ENCODE peak calls at places on chromosomes 12 and 14, in nine cellular contexts. One of them, this sample, is unnamed.

GRCh38 chr12:4439736-4440135 is 5.9 kb downstream of the FGF6 start:
- DNase-seq in spleen: no peak
- DNase-seq in aorta: no peak
- DNase-seq in GM23338: no peak
- DNase-seq in mammary epithelial cell: no peak
- DNase-seq in foreskin fibroblast: no peak
- DNase-seq in mesendoderm: no peak
- DNase-seq in CD4-positive, CD25-positive, alpha-beta regulatory T cell: no peak
- DNase-seq in left ventricle myocardium inferior: no peak
- DNase-seq in this sample: no peak

GRCh38 chr12:78018939-78019338 is 188.2 kb downstream of the NAV3 start:
- DNase-seq in spleen: no peak
- DNase-seq in aorta: no peak
- DNase-seq in GM23338: no peak
- DNase-seq in mesendoderm: no peak
- DNase-seq in mammary epithelial cell: no peak
- DNase-seq in CD4-positive, CD25-positive, alpha-beta regulatory T cell: no peak
- DNase-seq in left ventricle myocardium inferior: no peak
- DNase-seq in foreskin fibroblast: no peak
- DNase-seq in this sample: no peak

GRCh38 chr12:103093499-103094106 is 136.1 kb downstream of the ASCL1 start:
- DNase-seq in spleen: no peak
- DNase-seq in mammary epithelial cell: no peak
- DNase-seq in foreskin fibroblast: no peak
- DNase-seq in GM23338: peak
- DNase-seq in left ventricle myocardium inferior: no peak
- DNase-seq in aorta: no peak
- DNase-seq in CD4-positive, CD25-positive, alpha-beta regulatory T cell: no peak
- DNase-seq in mesendoderm: peak
- DNase-seq in this sample: no peak

GRCh38 chr14:77407158-77407557 is 16.2 kb downstream of the NOXRED1 start:
- DNase-seq in foreskin fibroblast: no peak
- DNase-seq in mammary epithelial cell: no peak
- DNase-seq in CD4-positive, CD25-positive, alpha-beta regulatory T cell: no peak
- DNase-seq in GM23338: no peak
- DNase-seq in left ventricle myocardium inferior: no peak
- DNase-seq in aorta: no peak
- DNase-seq in mesendoderm: no peak
- DNase-seq in spleen: no peak
- DNase-seq in this sample: no peak

GRCh38 chr14:85439696-85440328 is 90.1 kb upstream of the FLRT2 start:
- DNase-seq in GM23338: no peak
- DNase-seq in foreskin fibroblast: peak
- DNase-seq in mammary epithelial cell: peak
- DNase-seq in left ventricle myocardium inferior: no peak
- DNase-seq in spleen: no peak
- DNase-seq in aorta: no peak
- DNase-seq in CD4-positive, CD25-positive, alpha-beta regulatory T cell: no peak
- DNase-seq in mesendoderm: peak
- DNase-seq in this sample: no peak

GRCh38 chr14:38209572-38210159 is 2.0 kb downstream of the SSTR1 start:
- DNase-seq in CD4-positive, CD25-positive, alpha-beta regulatory T cell: no peak
- DNase-seq in aorta: no peak
- DNase-seq in mammary epithelial cell: no peak
- DNase-seq in foreskin fibroblast: peak
- DNase-seq in spleen: no peak
- DNase-seq in left ventricle myocardium inferior: no peak
- DNase-seq in mesendoderm: no peak
- DNase-seq in GM23338: peak
- DNase-seq in this sample: peak

GRCh38 chr14:91327201-91327600 is 82.7 kb upstream of the GPR68 start:
- DNase-seq in mammary epithelial cell: no peak
- DNase-seq in CD4-positive, CD25-positive, alpha-beta regulatory T cell: no peak
- DNase-seq in left ventricle myocardium inferior: no peak
- DNase-seq in spleen: peak
- DNase-seq in mesendoderm: no peak
- DNase-seq in aorta: no peak
- DNase-seq in GM23338: no peak
- DNase-seq in foreskin fibroblast: no peak
- DNase-seq in this sample: no peak

GRCh38 chr12:78888583-78888982 is 24.0 kb downstream of the SYT1 start:
- DNase-seq in GM23338: peak
- DNase-seq in aorta: no peak
- DNase-seq in CD4-positive, CD25-positive, alpha-beta regulatory T cell: no peak
- DNase-seq in spleen: no peak
- DNase-seq in foreskin fibroblast: no peak
- DNase-seq in mammary epithelial cell: no peak
- DNase-seq in left ventricle myocardium inferior: no peak
- DNase-seq in mesendoderm: peak
- DNase-seq in this sample: no peak

GRCh38 chr14:25150934-25151790 is 101.2 kb upstream of the STXBP6 start:
- DNase-seq in mesendoderm: peak
- DNase-seq in spleen: no peak
- DNase-seq in CD4-positive, CD25-positive, alpha-beta regulatory T cell: peak
- DNase-seq in mammary epithelial cell: peak
- DNase-seq in GM23338: peak
- DNase-seq in foreskin fibroblast: peak
- DNase-seq in left ventricle myocardium inferior: no peak
- DNase-seq in aorta: no peak
- DNase-seq in this sample: no peak

GRCh38 chr14:91250912-91251311 is 6.4 kb upstream of the GPR68 start:
- DNase-seq in mesendoderm: no peak
- DNase-seq in CD4-positive, CD25-positive, alpha-beta regulatory T cell: no peak
- DNase-seq in foreskin fibroblast: peak
- DNase-seq in left ventricle myocardium inferior: no peak
- DNase-seq in spleen: no peak
- DNase-seq in aorta: no peak
- DNase-seq in mammary epithelial cell: no peak
- DNase-seq in GM23338: no peak
- DNase-seq in this sample: peak

GRCh38 chr12:119659289-119659897 is 8.5 kb upstream of the PRKAB1 start:
- DNase-seq in mammary epithelial cell: peak
- DNase-seq in foreskin fibroblast: peak
- DNase-seq in aorta: no peak
- DNase-seq in left ventricle myocardium inferior: no peak
- DNase-seq in spleen: no peak
- DNase-seq in mesendoderm: no peak
- DNase-seq in CD4-positive, CD25-positive, alpha-beta regulatory T cell: peak
- DNase-seq in GM23338: peak
- DNase-seq in this sample: no peak

GRCh38 chr12:104680506-104680905 is 223.8 kb downstream of the CHST11 start:
- DNase-seq in mammary epithelial cell: no peak
- DNase-seq in CD4-positive, CD25-positive, alpha-beta regulatory T cell: no peak
- DNase-seq in left ventricle myocardium inferior: no peak
- DNase-seq in foreskin fibroblast: no peak
- DNase-seq in mesendoderm: no peak
- DNase-seq in GM23338: no peak
- DNase-seq in aorta: no peak
- DNase-seq in spleen: no peak
- DNase-seq in this sample: no peak

GRCh38 chr14:60658909-60659585 is 9.8 kb upstream of the SIX1 start:
- DNase-seq in mesendoderm: no peak
- DNase-seq in aorta: no peak
- DNase-seq in CD4-positive, CD25-positive, alpha-beta regulatory T cell: no peak
- DNase-seq in foreskin fibroblast: peak
- DNase-seq in GM23338: no peak
- DNase-seq in mammary epithelial cell: no peak
- DNase-seq in spleen: no peak
- DNase-seq in left ventricle myocardium inferior: no peak
- DNase-seq in this sample: no peak

GRCh38 chr14:60656755-60657608 is 7.7 kb upstream of the SIX1 start:
- DNase-seq in left ventricle myocardium inferior: no peak
- DNase-seq in foreskin fibroblast: peak
- DNase-seq in GM23338: peak
- DNase-seq in mesendoderm: peak
- DNase-seq in spleen: peak
- DNase-seq in mammary epithelial cell: peak
- DNase-seq in CD4-positive, CD25-positive, alpha-beta regulatory T cell: no peak
- DNase-seq in aorta: peak
- DNase-seq in this sample: peak

GRCh38 chr14:60655898-60656754 is 6.8 kb upstream of the SIX1 start:
- DNase-seq in mammary epithelial cell: no peak
- DNase-seq in left ventricle myocardium inferior: no peak
- DNase-seq in CD4-positive, CD25-positive, alpha-beta regulatory T cell: no peak
- DNase-seq in GM23338: peak
- DNase-seq in spleen: no peak
- DNase-seq in foreskin fibroblast: no peak
- DNase-seq in aorta: no peak
- DNase-seq in mesendoderm: peak
- DNase-seq in this sample: no peak

GRCh38 chr14:60657609-60657983 is 8.3 kb upstream of the SIX1 start:
- DNase-seq in mesendoderm: peak
- DNase-seq in left ventricle myocardium inferior: no peak
- DNase-seq in GM23338: peak
- DNase-seq in spleen: no peak
- DNase-seq in mammary epithelial cell: no peak
- DNase-seq in aorta: no peak
- DNase-seq in CD4-positive, CD25-positive, alpha-beta regulatory T cell: no peak
- DNase-seq in foreskin fibroblast: peak
- DNase-seq in this sample: no peak

GRCh38 chr14:60658116-60658515 is 8.8 kb upstream of the SIX1 start:
- DNase-seq in GM23338: peak
- DNase-seq in mesendoderm: peak
- DNase-seq in spleen: no peak
- DNase-seq in CD4-positive, CD25-positive, alpha-beta regulatory T cell: no peak
- DNase-seq in foreskin fibroblast: no peak
- DNase-seq in mammary epithelial cell: no peak
- DNase-seq in left ventricle myocardium inferior: no peak
- DNase-seq in aorta: no peak
- DNase-seq in this sample: no peak
- H3K4me3 ChIP-seq in GM23338: peak
- H3K4me3 ChIP-seq in mesendoderm: no peak
- H3K4me3 ChIP-seq in spleen: peak
- H3K4me3 ChIP-seq in CD4-positive, CD25-positive, alpha-beta regulatory T cell: no peak
- H3K4me3 ChIP-seq in foreskin fibroblast: peak
- H3K4me3 ChIP-seq in mammary epithelial cell: no peak
- H3K4me3 ChIP-seq in left ventricle myocardium inferior: peak
- H3K4me3 ChIP-seq in aorta: no peak
- H3K4me3 ChIP-seq in this sample: peak

GRCh38 chr12:76786986-76787385 is 23.1 kb downstream of the ZDHHC17 start:
- DNase-seq in aorta: no peak
- DNase-seq in mammary epithelial cell: no peak
- DNase-seq in foreskin fibroblast: no peak
- DNase-seq in left ventricle myocardium inferior: no peak
- DNase-seq in GM23338: no peak
- DNase-seq in mesendoderm: no peak
- DNase-seq in CD4-positive, CD25-positive, alpha-beta regulatory T cell: no peak
- DNase-seq in spleen: no peak
- DNase-seq in this sample: no peak

GRCh38 chr12:76784600-76785051 is 20.7 kb downstream of the ZDHHC17 start:
- DNase-seq in left ventricle myocardium inferior: no peak
- DNase-seq in foreskin fibroblast: peak
- DNase-seq in CD4-positive, CD25-positive, alpha-beta regulatory T cell: no peak
- DNase-seq in GM23338: no peak
- DNase-seq in spleen: no peak
- DNase-seq in aorta: no peak
- DNase-seq in mesendoderm: peak
- DNase-seq in mammary epithelial cell: peak
- DNase-seq in this sample: no peak

GRCh38 chr12:76782440-76782996 is 18.6 kb downstream of the ZDHHC17 start:
- DNase-seq in mammary epithelial cell: no peak
- DNase-seq in GM23338: no peak
- DNase-seq in CD4-positive, CD25-positive, alpha-beta regulatory T cell: no peak
- DNase-seq in spleen: no peak
- DNase-seq in foreskin fibroblast: no peak
- DNase-seq in mesendoderm: peak
- DNase-seq in left ventricle myocardium inferior: no peak
- DNase-seq in aorta: no peak
- DNase-seq in this sample: no peak

GRCh38 chr12:76787689-76788088 is 23.8 kb downstream of the ZDHHC17 start:
- DNase-seq in aorta: no peak
- DNase-seq in spleen: no peak
- DNase-seq in foreskin fibroblast: no peak
- DNase-seq in mammary epithelial cell: no peak
- DNase-seq in left ventricle myocardium inferior: no peak
- DNase-seq in CD4-positive, CD25-positive, alpha-beta regulatory T cell: no peak
- DNase-seq in mesendoderm: no peak
- DNase-seq in GM23338: no peak
- DNase-seq in this sample: no peak

DNA sequence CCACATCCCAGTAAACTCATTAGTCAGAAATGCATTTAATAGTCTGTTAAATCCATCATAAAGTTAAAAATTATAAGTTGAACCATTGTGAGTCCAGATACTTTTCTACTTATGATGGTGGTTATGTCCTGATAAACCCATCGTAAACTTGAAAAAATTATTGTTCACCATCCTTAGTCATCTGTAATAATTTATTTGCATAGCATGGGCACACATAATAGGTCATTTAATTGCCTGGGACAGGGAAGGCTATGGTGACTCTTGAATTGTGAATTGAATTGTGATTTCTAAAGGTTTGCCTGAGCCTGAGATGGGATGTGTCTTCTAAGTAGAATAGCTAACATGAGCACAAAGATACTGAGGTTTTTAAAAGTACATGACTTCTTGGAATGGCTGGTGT is 21.5 kb downstream of the ZDHHC17 start:
- DNase-seq in left ventricle myocardium inferior: no peak
- DNase-seq in mammary epithelial cell: no peak
- DNase-seq in CD4-positive, CD25-positive, alpha-beta regulatory T cell: no peak
- DNase-seq in aorta: no peak
- DNase-seq in foreskin fibroblast: no peak
- DNase-seq in mesendoderm: no peak
- DNase-seq in GM23338: no peak
- DNase-seq in spleen: no peak
- DNase-seq in this sample: no peak
- H3K4me3 ChIP-seq in left ventricle myocardium inferior: no peak
- H3K4me3 ChIP-seq in mammary epithelial cell: no peak
- H3K4me3 ChIP-seq in CD4-positive, CD25-positive, alpha-beta regulatory T cell: no peak
- H3K4me3 ChIP-seq in aorta: no peak
- H3K4me3 ChIP-seq in foreskin fibroblast: no peak
- H3K4me3 ChIP-seq in mesendoderm: no peak
- H3K4me3 ChIP-seq in GM23338: no peak
- H3K4me3 ChIP-seq in spleen: no peak
- H3K4me3 ChIP-seq in this sample: no peak

GRCh38 chr12:48789858-48790326 is 1.0 kb upstream of the ADCY6 start:
- DNase-seq in left ventricle myocardium inferior: no peak
- DNase-seq in mammary epithelial cell: no peak
- DNase-seq in spleen: no peak
- DNase-seq in foreskin fibroblast: no peak
- DNase-seq in aorta: no peak
- DNase-seq in mesendoderm: no peak
- DNase-seq in GM23338: no peak
- DNase-seq in CD4-positive, CD25-positive, alpha-beta regulatory T cell: no peak
- DNase-seq in this sample: no peak
- H3K4me3 ChIP-seq in left ventricle myocardium inferior: peak
- H3K4me3 ChIP-seq in mammary epithelial cell: no peak
- H3K4me3 ChIP-seq in spleen: peak
- H3K4me3 ChIP-seq in foreskin fibroblast: peak
- H3K4me3 ChIP-seq in aorta: peak
- H3K4me3 ChIP-seq in mesendoderm: no peak
- H3K4me3 ChIP-seq in GM23338: peak
- H3K4me3 ChIP-seq in CD4-positive, CD25-positive, alpha-beta regulatory T cell: no peak
- H3K4me3 ChIP-seq in this sample: peak

DNA sequence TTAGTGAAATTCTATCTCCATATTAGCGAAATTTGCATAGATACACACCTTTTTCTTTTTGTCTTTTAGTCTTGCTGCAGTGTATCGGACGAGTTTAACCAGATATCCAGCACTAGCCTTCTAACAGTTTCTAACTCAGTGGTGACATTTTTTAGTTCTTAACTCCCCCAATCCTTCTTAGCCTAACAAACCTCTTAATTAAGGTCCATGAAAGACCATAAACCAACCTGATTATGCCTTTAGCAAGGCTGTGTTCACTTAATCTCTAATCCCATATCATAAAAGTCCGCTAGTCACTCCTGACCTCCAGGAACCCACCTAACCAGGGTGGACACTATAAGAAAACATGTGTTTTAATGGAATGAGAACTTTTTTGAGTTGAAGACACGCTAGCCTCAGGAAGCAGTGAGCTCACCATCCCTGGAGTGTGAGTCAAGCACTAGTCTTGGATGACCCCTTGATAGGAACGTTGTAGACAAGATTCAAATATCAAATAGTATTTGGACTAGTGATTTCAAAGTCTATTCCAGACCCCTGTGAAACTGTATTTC is 9.4 kb downstream of the CDKN1B start:
- DNase-seq in GM23338: no peak
- DNase-seq in aorta: no peak
- DNase-seq in mesendoderm: no peak
- DNase-seq in foreskin fibroblast: peak
- DNase-seq in CD4-positive, CD25-positive, alpha-beta regulatory T cell: no peak
- DNase-seq in spleen: no peak
- DNase-seq in mammary epithelial cell: peak
- DNase-seq in left ventricle myocardium inferior: no peak
- DNase-seq in this sample: no peak
- H3K4me3 ChIP-seq in GM23338: peak
- H3K4me3 ChIP-seq in aorta: peak
- H3K4me3 ChIP-seq in mesendoderm: no peak
- H3K4me3 ChIP-seq in foreskin fibroblast: peak
- H3K4me3 ChIP-seq in CD4-positive, CD25-positive, alpha-beta regulatory T cell: peak
- H3K4me3 ChIP-seq in spleen: peak
- H3K4me3 ChIP-seq in mammary epithelial cell: peak
- H3K4me3 ChIP-seq in left ventricle myocardium inferior: peak
- H3K4me3 ChIP-seq in this sample: peak

This sample was measured in lower lobe of right lung.